ENCODE peak calls at places on chromosomes 16 and 17, in seven cellular contexts. N, A, L, U, Q, P and C are unnamed samples.

GRCh38 chr16:21663889-21664647 is at the start of gene OTOA:
- DNase-seq in L (no peak), U (no peak), P (no peak), Q (no peak), N (no peak), A (no peak), C (no peak)

GRCh38 chr17:67211742-67212141 is 33.3 kb downstream of the HELZ start:
- DNase-seq in P (peak; percentile 62), L (peak; percentile 65), Q (no peak), N (no peak), A (no peak), U (peak; percentile 85), C (no peak)

GRCh38 chr17:40342575-40343058 is 21.9 kb downstream of the GJD3 start:
- DNase-seq in L (no peak), U (no peak), P (no peak), A (no peak), Q (no peak), N (no peak), C (no peak)

GRCh38 chr16:88367560-88367959 is 15.2 kb upstream of the ZNF469 start:
- DNase-seq in U (no peak), P (no peak), Q (no peak), N (no peak), A (no peak), L (no peak), C (no peak)

GRCh38 chr17:40109471-40109824 is 9.1 kb upstream of the NR1D1 start:
- DNase-seq in Q (no peak), P (peak; percentile 38), L (peak; percentile 12), A (no peak), N (no peak), U (peak; percentile 38), C (no peak)

GRCh38 chr17:81025756-81026155 is 9.2 kb upstream of the BAIAP2 start:
- DNase-seq in U (no peak), P (peak; percentile 35), A (peak; percentile 44), Q (no peak), N (no peak), L (no peak), C (no peak)

GRCh38 chr17:63702223-63702577 is 2.3 kb upstream of the LIMD2 start:
- DNase-seq in N (no peak), P (no peak), A (no peak), L (no peak), Q (no peak), U (no peak), C (no peak)

GRCh38 chr16:84029297-84030096 is 13.1 kb downstream of the SLC38A8 start:
- DNase-seq in Q (no peak), N (no peak), A (no peak), L (no peak), U (no peak), P (no peak), C (no peak)

GRCh38 chr16:29862383-29862883 is 593 bp downstream of the CDIPT start:
- DNase-seq in Q (peak; percentile 8), P (no peak), A (peak; percentile 31), N (peak; percentile 66), L (no peak), U (peak; percentile 25), C (no peak)

GRCh38 chr17:78979780-78980623 is at the start of gene LGALS3BP:
- DNase-seq in U (peak; percentile 65), N (peak; percentile 95), A (peak; percentile 84), L (peak; percentile 77), P (peak; percentile 83), Q (peak; percentile 86), C (peak; percentile 48)

GRCh38 chr16:2244301-2244700 is 7.1 kb downstream of the ECI1 start:
- DNase-seq in A (no peak), N (peak; percentile 29), L (no peak), P (no peak), Q (no peak), U (no peak), C (no peak)

GRCh38 chr16:51409001-51409675 is 258.1 kb upstream of the SALL1 start:
- DNase-seq in P (peak; percentile 89), L (peak; percentile 67), A (no peak), U (peak; percentile 76), N (no peak), Q (no peak), C (no peak)

GRCh38 chr17:57902800-57903759 is 52.1 kb downstream of the CUEDC1 start:
- DNase-seq in P (peak; percentile 85), U (peak; percentile 97), A (peak; percentile 80), N (peak; percentile 87), L (peak; percentile 81), Q (peak; percentile 34), C (peak; percentile 31)

GRCh38 chr16:27374794-27375499 is 27.0 kb upstream of the IL21R start:
- DNase-seq in N (peak; percentile 13), L (peak; percentile 72), Q (no peak), U (peak; percentile 63), P (peak; percentile 87), A (peak; percentile 19), C (peak; percentile 64)

GRCh38 chr17:33287096-33287495 is 6.0 kb downstream of the ASIC2 start:
- DNase-seq in L (no peak), A (no peak), N (no peak), Q (no peak), P (no peak), U (no peak), C (no peak)

GRCh38 chr17:38604479-38605229 is 1.1 kb downstream of the SRCIN1 start:
- DNase-seq in P (no peak), U (no peak), N (peak; percentile 73), A (peak; percentile 84), Q (no peak), L (no peak), C (no peak)

GRCh38 chr16:49756971-49757743 is 98.8 kb downstream of the ZNF423 start:
- DNase-seq in L (no peak), Q (no peak), A (no peak), N (peak; percentile 70), U (no peak), P (peak; percentile 22), C (no peak)

GRCh38 chr17:60231234-60231633 is 81.5 kb downstream of the CA4 start:
- DNase-seq in U (peak; percentile 38), L (peak; percentile 37), N (peak; percentile 52), P (peak; percentile 51), Q (peak; percentile 25), A (peak; percentile 18), C (no peak)

GRCh38 chr17:49851387-49852291 is 3.8 kb upstream of the TAC4 start:
- DNase-seq in Q (peak; percentile 22), U (peak; percentile 33), P (peak; percentile 68), A (peak; percentile 61), N (peak; percentile 60), L (peak; percentile 46), C (no peak)

GRCh38 chr17:72580321-72581127 is 459.7 kb downstream of the SOX9 start:
- DNase-seq in Q (peak; percentile 45), N (peak; percentile 84), U (peak; percentile 88), L (no peak), P (no peak), A (no peak), C (no peak)

GRCh38 chr17:72761893-72762622 is 330.4 kb downstream of the SLC39A11 start:
- DNase-seq in Q (no peak), P (no peak), N (no peak), L (no peak), A (no peak), U (no peak), C (no peak)

GRCh38 chr17:4856937-4857314 is 23.8 kb downstream of the MINK1 start:
- DNase-seq in U (no peak), L (no peak), Q (no peak), P (no peak), A (peak; percentile 67), N (no peak), C (no peak)

GRCh38 chr17:66450008-66450856 is 147.8 kb downstream of the PRKCA start:
- DNase-seq in U (no peak), Q (no peak), N (peak; percentile 7), L (no peak), A (no peak), P (no peak), C (no peak)

GRCh38 chr16:78639775-78640174 is 540.3 kb downstream of the WWOX start:
- DNase-seq in A (no peak), L (no peak), U (no peak), N (no peak), Q (no peak), P (no peak), C (no peak)

GRCh38 chr16:49382916-49383315 is 9.3 kb downstream of the C16orf78 start:
- DNase-seq in L (no peak), P (no peak), U (no peak), Q (no peak), N (no peak), A (no peak), C (no peak)

GRCh38 chr17:75752405-75753192 is 12.4 kb downstream of the GALK1 start:
- DNase-seq in U (no peak), Q (no peak), N (no peak), P (no peak), L (no peak), A (no peak), C (no peak)

GRCh38 chr17:78526231-78527025 is 50.8 kb downstream of the DNAH17 start:
- DNase-seq in Q (no peak), A (no peak), U (no peak), P (no peak), L (no peak), N (peak; percentile 15), C (no peak)